ENCODE peak calls at places on chromosomes 6 and 20, in seven cellular contexts. G is psoas muscle, Z is body of pancreas, N is breast epithelium, H is prostate gland, R is tibial nerve, U is GM23338. A is an unnamed sample. For H3K4me1, the result is how much of the 10 kb centered on the place peaks cover.

GRCh38 chr20:50372770-50373088 is 137.5 kb upstream of the PTPN1 start:
- DNase-seq in N (no peak), U (no peak), G (no peak), R (no peak), H (no peak), Z (peak), A (no peak)

GRCh38 chr20:31691646-31692275 is 30.9 kb downstream of the BCL2L1 start:
- DNase-seq in H (no peak), G (no peak), R (no peak), Z (no peak), U (peak), N (no peak), A (no peak)

GRCh38 chr20:36585410-36586125 is 12.2 kb downstream of the TGIF2 start:
- DNase-seq in U (peak), R (no peak), G (no peak), Z (no peak), N (no peak), H (no peak), A (no peak)

GRCh38 chr20:51366155-51366886 is 176.2 kb downstream of the NFATC2 start:
- DNase-seq in G (peak), U (no peak), N (no peak), H (no peak), R (peak), Z (peak), A (peak)

GRCh38 chr6:111485316-111485715 is 2.3 kb upstream of the REV3L start:
- DNase-seq in U (no peak), Z (no peak), G (no peak), H (no peak), R (no peak), N (no peak), A (no peak)

GRCh38 chr6:131825946-131826345 is 18.1 kb downstream of the ENPP1 start:
- DNase-seq in G (no peak), Z (no peak), H (no peak), R (no peak), U (no peak), N (no peak), A (no peak)

GRCh38 chr6:66605011-66605410 is 898.0 kb upstream of the EYS start:
- DNase-seq in R (no peak), G (no peak), Z (no peak), H (no peak), U (no peak), N (no peak), A (no peak)

GRCh38 chr20:62527781-62528180 is 52.0 kb upstream of the GATA5 start:
- DNase-seq in H (no peak), N (no peak), G (no peak), R (no peak), Z (no peak), U (no peak), A (no peak)

GRCh38 chr6:100459291-100459690 is 5.4 kb downstream of the SIM1 start:
- DNase-seq in H (no peak), U (no peak), N (no peak), Z (no peak), G (no peak), R (no peak), A (no peak)

GRCh38 chr6:133787122-133787521 is 101.8 kb upstream of the TCF21 start:
- DNase-seq in N (no peak), Z (no peak), G (no peak), U (no peak), R (no peak), H (no peak), A (no peak)

GRCh38 chr6:73263570-73263909 is 544 bp upstream of the KHDC1 start:
- DNase-seq in R (no peak), H (no peak), U (no peak), G (no peak), Z (no peak), N (no peak), A (no peak)

GRCh38 chr6:143176090-143177021 is 115.7 kb downstream of the AIG1 start:
- DNase-seq in U (peak), H (no peak), N (no peak), G (no peak), R (no peak), Z (no peak), A (no peak)

GRCh38 chr6:68196645-68197044 is 438.4 kb upstream of the ADGRB3 start:
- DNase-seq in R (no peak), N (no peak), G (no peak), Z (no peak), U (peak), H (no peak), A (no peak)

GRCh38 chr20:23782366-23782983 is 31.7 kb upstream of the CST1 start:
- DNase-seq in Z (no peak), U (peak), G (no peak), N (no peak), R (no peak), H (no peak), A (no peak)

GRCh38 chr20:19275630-19276071 is 63.2 kb downstream of the SLC24A3 start:
- DNase-seq in G (peak), U (no peak), Z (peak), N (peak), R (peak), H (peak), A (no peak)

GRCh38 chr6:50147371-50147770 is 97.6 kb upstream of the DEFB112 start:
- DNase-seq in H (no peak), R (no peak), U (no peak), G (no peak), Z (no peak), N (no peak), A (no peak)

GRCh38 chr20:23446505-23446904 is 6.2 kb downstream of the CST11 start:
- DNase-seq in Z (peak), U (peak), H (no peak), R (no peak), G (peak), N (no peak), A (no peak)

GRCh38 chr6:106823732-106824351 is 150.7 kb downstream of the CD24 start:
- DNase-seq in R (no peak), H (no peak), G (no peak), N (no peak), Z (peak), U (peak), A (no peak)

GRCh38 chr6:49849121-49849907 is 17.0 kb downstream of the CRISP1 start:
- DNase-seq in U (peak), G (no peak), R (no peak), Z (no peak), H (peak), N (no peak), A (no peak)

GRCh38 chr6:90719321-90720195 is 132.7 kb upstream of the MAP3K7 start:
- DNase-seq in H (no peak), G (no peak), Z (no peak), N (no peak), U (no peak), R (no peak), A (no peak)

GRCh38 chr6:39933669-39934059 is 598 bp downstream of the MOCS1 start:
- DNase-seq in R (no peak), N (no peak), Z (no peak), U (peak), H (no peak), G (no peak), A (no peak)

GRCh38 chr20:38134427-38135281 is 30.4 kb downstream of the TGM2 start:
- DNase-seq in R (no peak), Z (no peak), H (no peak), U (peak), G (peak), N (no peak), A (no peak)

GRCh38 chr6:33204415-33205171 is at the start of gene HSD17B8:
- DNase-seq in R (peak), U (peak), Z (peak), N (peak), H (peak), G (peak), A (peak)

GRCh38 chr20:49877254-49877990 is 37.9 kb downstream of the SPATA2 start:
- DNase-seq in N (no peak), R (no peak), G (no peak), U (no peak), H (no peak), Z (no peak), A (no peak)

GRCh38 chr6:125868996-125869395 is 78.2 kb downstream of the NCOA7 start:
- DNase-seq in G (peak), Z (peak), H (no peak), R (no peak), N (no peak), U (no peak), A (no peak)

GRCh38 chr20:35871311-35871771 is 83.0 kb downstream of the SCAND1 start:
- DNase-seq in Z (peak), N (no peak), U (no peak), G (no peak), R (peak), H (peak), A (no peak)

GRCh38 chr20:33262658-33263065 is 20.4 kb upstream of the BPIFB1 start:
- DNase-seq in H (no peak), R (no peak), G (no peak), N (no peak), Z (peak), U (peak), A (no peak)

GRCh38 chr20:32474967-32475819 is 109.9 kb downstream of the NOL4L start:
- DNase-seq in H (peak), R (peak), G (peak), U (peak), Z (peak), N (peak), A (peak)

GRCh38 chr6:134447883-134448387 is 130.0 kb upstream of the SGK1 start:
- DNase-seq in U (no peak), H (no peak), R (no peak), Z (no peak), N (no peak), G (no peak), A (no peak)

GRCh38 chr6:111952821-111953535 is 79.7 kb upstream of the FYN start:
- DNase-seq in G (no peak), U (no peak), Z (no peak), H (no peak), N (no peak), R (no peak), A (no peak)

GRCh38 chr20:51966296-51966971 is 164.1 kb upstream of the SALL4 start:
- DNase-seq in R (no peak), H (peak), Z (peak), U (peak), G (peak), N (no peak), A (no peak)

GRCh38 chr6:116118608-116119007 is 7.3 kb downstream of the COL10A1 start:
- DNase-seq in R (no peak), U (no peak), N (no peak), Z (no peak), G (no peak), H (no peak), A (no peak)

GRCh38 chr6:114648847-114649246 is 306.0 kb upstream of the HS3ST5 start:
- DNase-seq in R (no peak), H (no peak), N (no peak), G (no peak), U (no peak), Z (no peak), A (no peak)

GRCh38 chr20:11677445-11678235 is 240.1 kb upstream of the BTBD3 start:
- DNase-seq in U (no peak), Z (no peak), N (no peak), G (no peak), R (no peak), H (no peak), A (no peak)

GRCh38 chr6:129498950-129499870 is 210.8 kb downstream of the ARHGAP18 start:
- DNase-seq in R (no peak), H (peak), N (no peak), Z (no peak), U (peak), G (no peak), A (no peak)

DNA sequence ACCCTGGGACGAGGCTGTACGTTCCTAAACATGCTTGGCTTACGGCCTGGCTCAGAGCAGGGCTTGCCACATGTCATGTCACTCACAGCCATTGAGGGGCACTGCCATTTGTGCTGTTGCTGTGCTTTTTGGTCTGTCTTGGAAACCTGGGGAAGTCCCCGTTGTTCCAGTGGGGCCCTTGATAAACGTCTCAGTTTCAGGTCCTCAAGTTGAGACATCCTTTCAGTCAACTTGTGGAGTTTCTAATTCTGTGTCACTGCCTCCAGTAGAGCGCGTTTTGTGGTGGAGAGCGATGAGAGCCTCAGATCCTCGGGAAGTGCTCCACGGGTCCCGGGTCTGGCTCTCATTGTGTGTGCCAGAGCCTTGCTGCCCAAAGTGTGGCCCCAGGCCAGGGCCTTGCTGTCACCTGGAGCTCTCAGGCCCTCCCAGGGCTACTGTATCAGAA is 43.0 kb upstream of the CCR6 start:
- DNase-seq in G (no peak), N (no peak), U (no peak), Z (no peak), H (no peak), R (no peak), A (no peak)
- TF ChIP-seq CTCF in G (no peak), N (no peak), U (peak), Z (no peak), H (no peak), R (no peak), A (no peak)

GRCh38 chr20:4809707-4810106 is 88.0 kb downstream of the PRND start:
- DNase-seq in H (no peak), R (no peak), Z (no peak), N (no peak), U (no peak), G (no peak), A (no peak)
- H3K4me1 ChIP-seq in H (under half), R (under half), Z (under half), N (under half), U (under half), G (under half), A (under half)

DNA sequence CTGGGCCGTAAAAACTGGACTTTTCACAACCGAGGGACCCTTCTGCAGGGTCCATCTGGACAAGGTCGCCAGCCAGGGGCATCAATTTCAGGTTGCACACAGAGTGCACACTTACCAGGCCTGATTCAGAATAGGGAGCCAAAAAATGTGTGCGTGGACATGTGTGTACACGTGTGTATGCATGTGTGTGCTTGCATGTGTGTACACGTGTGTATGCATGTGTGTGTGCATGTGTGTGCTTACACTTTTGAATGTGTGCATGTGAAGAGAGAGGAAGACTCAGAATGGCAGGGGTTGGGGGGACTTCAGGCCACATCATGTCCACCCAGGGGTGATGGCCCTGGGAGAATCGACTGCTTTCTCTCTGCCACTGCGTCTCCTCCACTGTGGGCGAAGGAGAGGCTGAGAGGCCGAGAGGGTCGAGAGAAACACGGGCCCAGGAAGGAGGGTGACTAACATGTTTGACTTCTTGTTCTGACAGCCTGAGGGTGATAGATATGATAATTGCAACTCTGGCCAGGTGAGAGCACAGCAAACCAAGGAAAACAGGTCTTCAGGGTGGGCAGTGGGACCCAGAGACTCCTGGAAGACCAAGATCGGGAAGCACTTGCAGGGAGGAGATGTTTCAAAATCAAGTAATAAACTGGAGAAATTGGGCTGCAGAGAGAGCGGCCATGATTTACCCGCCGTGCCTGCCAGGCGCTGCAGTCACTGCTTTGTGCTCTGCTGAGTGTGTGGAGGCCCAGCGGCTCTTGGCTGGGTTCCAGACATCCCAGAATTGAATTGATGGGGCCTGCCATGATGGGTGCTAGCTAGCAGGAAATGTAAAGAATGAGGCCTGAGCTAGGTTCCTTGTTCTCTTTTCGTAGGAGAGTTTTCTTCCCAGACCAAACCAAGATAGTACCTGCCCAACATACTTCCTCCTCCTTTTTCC is 310.8 kb downstream of the QKI start:
- DNase-seq in R (no peak), H (no peak), U (no peak), Z (no peak), N (no peak), G (no peak), A (no peak)
- TF ChIP-seq CTCF in R (no peak), H (no peak), U (no peak), Z (no peak), N (no peak), G (no peak), A (no peak)

DNA sequence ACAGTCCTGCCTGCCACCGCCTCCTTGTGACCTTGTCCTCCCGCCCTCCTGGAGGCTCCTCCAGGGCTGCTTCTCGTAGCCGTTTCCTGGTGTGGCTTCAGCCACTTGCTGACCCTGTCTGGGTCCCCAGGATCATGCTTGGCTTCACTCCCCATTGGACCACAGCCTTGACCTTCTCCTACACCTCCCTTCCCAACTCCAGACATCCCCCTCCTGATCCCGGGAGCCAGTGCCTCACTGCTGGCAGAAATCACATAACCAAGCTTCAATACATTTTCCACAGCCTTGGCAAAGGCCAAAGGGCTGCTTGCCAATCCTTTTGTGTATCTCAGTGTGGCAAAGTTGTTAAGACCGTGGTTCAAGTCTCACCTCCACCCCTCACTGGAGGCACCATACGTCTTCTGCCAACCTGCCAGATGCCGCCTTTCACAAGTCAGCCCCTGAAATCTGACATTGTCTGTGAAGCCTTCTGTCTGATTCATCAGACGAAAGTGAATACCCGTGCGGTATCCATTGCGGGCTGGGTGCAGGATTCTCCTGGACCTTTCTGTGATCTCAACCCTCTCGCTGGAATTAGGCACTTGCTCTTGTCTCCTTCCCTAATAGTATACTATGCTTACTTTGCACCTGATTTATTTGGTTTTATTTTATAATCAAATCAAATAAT is 60.2 kb downstream of the PHACTR3 start:
- DNase-seq in G (no peak), U (no peak), R (no peak), N (no peak), Z (no peak), H (no peak), A (no peak)
- H3K4me1 ChIP-seq in G (under half), U (under half), R (under half), N (under half), Z (under half), H (under half), A (under half)

GRCh38 chr20:46681032-46681854 is 8.0 kb downstream of the TP53RK start:
- DNase-seq in G (no peak), H (peak), U (peak), R (peak), Z (peak), N (peak), A (no peak)
- TF ChIP-seq CTCF in G (peak), H (peak), U (peak), R (peak), Z (peak), N (peak), A (peak)

DNA sequence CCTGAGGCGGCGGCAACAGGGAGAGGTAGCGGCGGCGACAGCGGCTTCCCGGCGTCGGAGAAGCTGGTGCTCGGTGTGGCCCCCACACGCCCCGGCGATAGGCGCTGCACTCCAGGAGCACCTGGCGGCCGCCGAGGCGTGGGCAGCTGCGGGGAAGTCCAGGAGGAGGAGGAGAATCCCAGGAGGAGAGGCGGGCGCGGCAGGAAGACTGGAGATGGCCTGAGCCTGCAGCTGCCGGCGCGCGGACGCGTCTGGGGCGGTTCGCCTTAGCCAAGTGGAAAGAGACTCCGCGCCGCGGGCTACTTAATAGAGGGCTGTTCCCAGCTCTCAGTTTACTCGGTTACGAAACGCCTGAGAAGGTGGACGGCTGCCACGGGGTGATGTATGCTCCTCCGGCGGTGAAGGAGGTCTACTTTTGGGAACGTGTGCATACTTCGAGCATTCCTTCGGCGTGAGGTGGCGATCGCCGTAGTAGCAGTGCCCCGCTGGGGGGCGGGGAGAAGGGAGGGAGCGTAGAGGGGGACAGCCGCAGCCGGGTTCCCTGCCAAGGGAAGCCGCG is at the start of gene COL12A1:
- DNase-seq in R (peak), U (peak), N (peak), Z (peak), G (peak), H (peak), A (peak)
- H3K4me1 ChIP-seq in R (under half), U (under half), N (under half), Z (under half), G (under half), H (under half), A (under half)

DNA sequence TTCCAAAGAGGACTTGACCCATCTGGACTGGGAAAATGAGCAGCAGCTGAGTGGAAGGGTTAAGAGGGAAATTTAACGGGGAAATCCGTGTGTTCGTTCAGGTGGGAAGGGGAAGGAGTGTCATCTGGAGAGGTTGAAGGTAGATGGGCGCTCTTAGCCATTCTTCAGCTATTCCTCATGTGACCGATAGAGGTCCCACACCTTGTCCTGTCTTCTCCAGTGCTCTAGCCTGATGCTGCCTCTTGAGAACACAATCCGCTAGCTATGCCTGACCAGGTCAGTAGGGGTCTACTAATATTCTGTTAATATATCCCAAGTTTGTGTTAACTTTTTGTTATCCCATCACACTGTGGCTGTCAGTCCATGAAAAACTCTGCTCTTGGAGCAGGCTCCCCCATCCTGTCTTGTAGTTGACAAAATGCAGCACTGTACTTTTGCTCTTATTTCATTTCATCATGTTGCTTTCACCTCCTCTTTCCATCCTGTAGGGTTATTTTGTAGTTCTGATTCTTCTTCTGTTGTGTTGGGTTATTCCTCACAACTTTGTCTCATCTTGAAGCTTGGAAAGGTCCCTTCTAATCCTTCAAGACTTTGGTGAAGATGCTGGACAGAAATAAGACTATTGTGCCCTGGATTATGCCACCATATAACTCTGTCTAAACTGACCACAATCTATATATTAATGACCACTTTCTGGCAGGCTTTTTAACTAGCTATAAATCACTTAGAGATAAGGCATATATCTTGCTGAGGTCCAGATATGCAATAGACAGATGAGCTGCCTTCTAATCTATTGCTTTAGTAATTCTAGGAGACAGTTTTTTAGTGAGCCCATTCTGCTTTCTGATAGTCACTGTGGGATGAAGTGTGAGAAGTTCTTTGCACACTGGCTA is 123.4 kb upstream of the SUPT3H start:
- DNase-seq in Z (no peak), U (peak), R (no peak), G (no peak), N (no peak), H (no peak), A (no peak)
- TF ChIP-seq CTCF in Z (no peak), U (peak), R (no peak), G (no peak), N (no peak), H (no peak), A (no peak)

A was measured in thoracic aorta.